ENCODE peak calls at places on chromosome X, in four cellular contexts. W is neural crest cell, Q is NCI-H774, F is RCC 7860. O is an unnamed sample.

GRCh38 chrX:107226766-107227165 is 20.4 kb downstream of the DNAAF6 start:
- DNase-seq in W (no peak), Q (no peak), F (no peak), O (no peak)

GRCh38 chrX:115491766-115492165 is 69.2 kb upstream of the PLS3 start:
- DNase-seq in W (no peak), Q (no peak), F (no peak), O (peak)

GRCh38 chrX:11445540-11445939 is 152.3 kb downstream of the AMELX start:
- DNase-seq in W (no peak), Q (no peak), F (no peak), O (no peak)

GRCh38 chrX:67636532-67636931 is 92.7 kb downstream of the AR start:
- DNase-seq in W (no peak), Q (no peak), F (no peak), O (peak)

GRCh38 chrX:119025900-119026299 is 46.9 kb upstream of the CT47C1 start:
- DNase-seq in W (no peak), Q (no peak), F (no peak), O (no peak)

GRCh38 chrX:75989806-75990590 is 182.9 kb upstream of the PBDC1 start:
- DNase-seq in W (no peak), Q (no peak), F (no peak), O (no peak)

GRCh38 chrX:123425904-123426303 is 241.8 kb downstream of the GRIA3 start:
- DNase-seq in W (no peak), Q (no peak), F (no peak), O (peak)

GRCh38 chrX:110944323-110944761 is 148.7 kb upstream of the CHRDL1 start:
- DNase-seq in W (no peak), Q (no peak), F (no peak), O (no peak)

GRCh38 chrX:55056820-55057690 is 17.8 kb upstream of the PAGE2B start:
- DNase-seq in W (no peak), Q (peak), F (no peak), O (peak)

GRCh38 chrX:68658530-68658929 is 11.1 kb downstream of the STARD8 start:
- DNase-seq in W (no peak), Q (no peak), F (no peak), O (peak)

GRCh38 chrX:150150081-150150779 is 211.9 kb upstream of the EOLA2 start:
- DNase-seq in W (no peak), Q (no peak), F (no peak), O (no peak)

GRCh38 chrX:139811942-139812629 is 104.1 kb upstream of the MCF2 start:
- DNase-seq in W (no peak), Q (no peak), F (no peak), O (no peak)

GRCh38 chrX:130060122-130061069 is 49.9 kb downstream of the ELF4 start:
- DNase-seq in W (peak), Q (peak), F (peak), O (peak)

GRCh38 chrX:97199501-97199900 is 315.8 kb downstream of the RPA4 start:
- DNase-seq in W (no peak), Q (no peak), F (no peak), O (peak)

GRCh38 chrX:13868481-13869040 is 51.7 kb upstream of the GPM6B start:
- DNase-seq in W (no peak), Q (no peak), F (no peak), O (peak)

GRCh38 chrX:68487254-68487653 is 11.6 kb upstream of the YIPF6 start:
- DNase-seq in W (no peak), Q (no peak), F (no peak), O (no peak)

GRCh38 chrX:7083021-7083420 is 64.5 kb upstream of the STS start:
- DNase-seq in W (no peak), Q (no peak), F (no peak), O (no peak)

GRCh38 chrX:143726296-143726695 is 5.7 kb upstream of the SPANXN2 start:
- DNase-seq in W (no peak), Q (no peak), F (no peak), O (no peak)

GRCh38 chrX:51893931-51894696 is 691 bp downstream of the MAGED1 start:
- DNase-seq in W (peak), Q (no peak), F (no peak), O (peak)

GRCh38 chrX:72180539-72180938 is 1.0 kb upstream of the PIN4 start:
- DNase-seq in W (no peak), Q (no peak), F (no peak), O (no peak)

GRCh38 chrX:10017866-10018265 is 50.7 kb downstream of the CLDN34 start:
- DNase-seq in W (no peak), Q (no peak), F (peak), O (peak)

GRCh38 chrX:35664838-35665237 is 133.3 kb upstream of the MAGEB16 start:
- DNase-seq in W (no peak), Q (peak), F (no peak), O (no peak)

GRCh38 chrX:112630187-112630586 is 49.6 kb downstream of the LHFPL1 start:
- DNase-seq in W (no peak), Q (no peak), F (no peak), O (no peak)

GRCh38 chrX:20032201-20032600 is 41.3 kb upstream of the BCLAF3 start:
- DNase-seq in W (no peak), Q (no peak), F (no peak), O (no peak)

GRCh38 chrX:38672646-38673045 is 111.3 kb downstream of the TSPAN7 start:
- DNase-seq in W (no peak), Q (no peak), F (no peak), O (no peak)

GRCh38 chrX:29852767-29853166 is 362.6 kb upstream of the MAGEB2 start:
- DNase-seq in W (no peak), Q (no peak), F (no peak), O (peak)

GRCh38 chrX:67779099-67779498 is 235.3 kb downstream of the AR start:
- DNase-seq in W (no peak), Q (no peak), F (no peak), O (no peak)

GRCh38 chrX:119622356-119623232 is 16.4 kb upstream of the NKRF start:
- DNase-seq in W (no peak), Q (no peak), F (no peak), O (peak)

GRCh38 chrX:152735860-152736511 is 2.4 kb downstream of the MAGEA12 start:
- DNase-seq in W (no peak), Q (no peak), F (no peak), O (no peak)

GRCh38 chrX:19836337-19836736 is 51.1 kb downstream of the SH3KBP1 start:
- DNase-seq in W (no peak), Q (no peak), F (no peak), O (no peak)

GRCh38 chrX:44949125-44949524 is 76.1 kb downstream of the KDM6A start:
- DNase-seq in W (no peak), Q (no peak), F (no peak), O (no peak)

GRCh38 chrX:121579016-121579760 is 531.8 kb downstream of the GLUD2 start:
- DNase-seq in W (peak), Q (peak), F (peak), O (peak)

GRCh38 chrX:85136409-85136808 is 107.2 kb downstream of the SATL1 start:
- DNase-seq in W (no peak), Q (no peak), F (no peak), O (no peak)